ENCODE peak calls at places on chromosome 14, in eight cellular contexts. F, N, X, I, P, U, G and S are unnamed samples.
A peak's percentile ranks its signal among the peaks of the same experiment; 100 is the strongest.

GRCh38 chr14:72611506-72611905 is 282.4 kb downstream of the DPF3 start:
- DNase-seq in F (no peak), N (no peak), X (no peak), I (no peak), P (no peak), U (no peak), G (no peak), S (no peak)

GRCh38 chr14:85257287-85257686 is 272.7 kb upstream of the FLRT2 start:
- DNase-seq in F (no peak), N (no peak), X (no peak), I (no peak), P (no peak), U (no peak), G (no peak), S (no peak)

GRCh38 chr14:74921987-74922751 is 891 bp downstream of the RPS6KL1 start:
- DNase-seq in F (no peak), N (no peak), X (no peak), I (no peak), P (no peak), U (no peak), G (no peak), S (no peak)

GRCh38 chr14:100282766-100283419 is 23.4 kb downstream of the SLC25A29 start:
- DNase-seq in F (no peak), N (no peak), X (no peak), I (peak; percentile 23), P (no peak), U (no peak), G (no peak), S (no peak)

GRCh38 chr14:72609205-72609916 is 284.5 kb downstream of the DPF3 start:
- DNase-seq in F (no peak), N (no peak), X (no peak), I (no peak), P (no peak), U (no peak), G (no peak), S (no peak)

GRCh38 chr14:69539631-69540410 is 34.9 kb downstream of the CCDC177 start:
- DNase-seq in F (no peak), N (peak; percentile 15), X (peak; percentile 61), I (no peak), P (peak; percentile 74), U (no peak), G (no peak), S (peak; percentile 17)

GRCh38 chr14:23057757-23058653 is 685 bp upstream of the CDH24 start:
- DNase-seq in F (peak; percentile 94), N (peak; percentile 73), X (peak; percentile 89), I (peak; percentile 92), P (peak; percentile 90), U (peak; percentile 86), G (peak; percentile 85), S (peak; percentile 92)

GRCh38 chr14:23160924-23161522 is 22.4 kb downstream of the SLC7A8 start:
- DNase-seq in F (peak; percentile 85), N (peak; percentile 86), X (peak; percentile 94), I (peak; percentile 79), P (no peak), U (no peak), G (peak; percentile 35), S (peak; percentile 62)

GRCh38 chr14:94051115-94051514 is 25.0 kb downstream of the OTUB2 start:
- DNase-seq in F (peak; percentile 12), N (peak; percentile 63), X (no peak), I (no peak), P (no peak), U (peak; percentile 46), G (peak; percentile 84), S (peak; percentile 84)

GRCh38 chr14:57122129-57122528 is 146.6 kb downstream of the EXOC5 start:
- DNase-seq in F (no peak), N (no peak), X (no peak), I (no peak), P (no peak), U (no peak), G (no peak), S (no peak)

GRCh38 chr14:104966261-104967143 is 11.7 kb downstream of the AHNAK2 start:
- DNase-seq in F (no peak), N (no peak), X (no peak), I (peak; percentile 39), P (peak; percentile 44), U (no peak), G (no peak), S (no peak)

GRCh38 chr14:91754819-91755218 is 22.9 kb upstream of the CATSPERB start:
- DNase-seq in F (no peak), N (no peak), X (no peak), I (no peak), P (no peak), U (no peak), G (no peak), S (no peak)

GRCh38 chr14:85453401-85453800 is 76.5 kb upstream of the FLRT2 start:
- DNase-seq in F (no peak), N (no peak), X (no peak), I (no peak), P (no peak), U (no peak), G (no peak), S (no peak)

GRCh38 chr14:44803239-44803905 is 158.4 kb downstream of the KLHL28 start:
- DNase-seq in F (peak; percentile 40), N (peak; percentile 56), X (peak; percentile 2), I (no peak), P (no peak), U (no peak), G (no peak), S (no peak)

GRCh38 chr14:91554535-91555332 is 44.6 kb upstream of the PPP4R3A start:
- DNase-seq in F (no peak), N (no peak), X (no peak), I (no peak), P (peak; percentile 85), U (no peak), G (no peak), S (no peak)

GRCh38 chr14:88023658-88024187 is 18.8 kb downstream of the GPR65 start:
- DNase-seq in F (peak; percentile 21), N (no peak), X (no peak), I (no peak), P (no peak), U (no peak), G (no peak), S (no peak)

GRCh38 chr14:37114039-37114438 is 58.4 kb downstream of the SLC25A21 start:
- DNase-seq in F (no peak), N (peak; percentile 70), X (no peak), I (no peak), P (no peak), U (no peak), G (no peak), S (no peak)

GRCh38 chr14:68598621-68599447 is 194.0 kb downstream of the ZFP36L1 start:
- DNase-seq in F (no peak), N (peak; percentile 96), X (peak; percentile 75), I (peak; percentile 71), P (peak; percentile 75), U (peak; percentile 71), G (no peak), S (peak; percentile 74)

GRCh38 chr14:105098316-105098715 is 33.1 kb upstream of the GPR132 start:
- DNase-seq in F (no peak), N (no peak), X (no peak), I (no peak), P (no peak), U (no peak), G (no peak), S (no peak)

GRCh38 chr14:104112113-104112505 is 26.3 kb upstream of the KIF26A start:
- DNase-seq in F (no peak), N (no peak), X (no peak), I (no peak), P (peak; percentile 31), U (peak; percentile 4), G (no peak), S (no peak)

DNA sequence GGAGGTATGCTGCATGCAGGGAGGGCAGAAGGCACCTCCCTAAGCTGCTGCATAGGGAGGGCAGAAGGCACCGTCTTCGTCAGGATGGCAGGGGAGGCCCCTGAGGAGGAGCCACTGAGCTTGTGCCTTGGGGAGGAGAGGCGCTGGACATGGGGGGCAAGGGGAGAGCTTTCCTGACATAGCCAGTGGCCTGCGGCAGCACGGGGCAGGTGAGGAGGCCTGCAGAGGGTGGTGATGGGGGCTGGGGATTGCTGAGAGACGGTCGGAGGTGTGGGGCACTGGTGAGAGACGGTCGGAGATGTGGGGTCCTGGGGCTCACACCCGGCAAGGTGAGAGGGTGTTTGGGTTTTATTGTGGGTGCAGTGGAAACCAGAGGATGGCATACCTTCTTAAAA is 10.4 kb upstream of the BDKRB2 start:
- DNase-seq in F (no peak), N (no peak), X (no peak), I (no peak), P (no peak), U (no peak), G (no peak), S (no peak)
- H3K27me3 ChIP-seq in F (peaks cover 38% of the 10 kb centered on the region), N (no peaks in the 10 kb centered on the region), X (peaks cover under 1% of the 10 kb centered on the region), I (peaks cover 3% of the 10 kb centered on the region), P (no peaks in the 10 kb centered on the region), U (peaks cover 80% of the 10 kb centered on the region), G (no peaks in the 10 kb centered on the region), S (no peaks in the 10 kb centered on the region)

GRCh38 chr14:54803396-54803795 is 99.2 kb downstream of the GCH1 start:
- DNase-seq in F (no peak), N (no peak), X (no peak), I (no peak), P (no peak), U (no peak), G (no peak), S (no peak)

GRCh38 chr14:54805080-54805479 is 97.5 kb downstream of the GCH1 start:
- DNase-seq in F (no peak), N (no peak), X (no peak), I (no peak), P (no peak), U (no peak), G (no peak), S (no peak)

GRCh38 chr14:54803926-54804719 is 98.5 kb downstream of the GCH1 start:
- DNase-seq in F (no peak), N (no peak), X (no peak), I (no peak), P (no peak), U (no peak), G (no peak), S (no peak)

GRCh38 chr14:54805521-54806322 is 96.9 kb downstream of the GCH1 start:
- DNase-seq in F (peak; percentile 86), N (peak; percentile 65), X (peak; percentile 64), I (peak; percentile 92), P (peak; percentile 84), U (peak; percentile 80), G (peak; percentile 84), S (peak; percentile 89)

GRCh38 chr14:54804720-54805060 is 97.9 kb downstream of the GCH1 start:
- DNase-seq in F (no peak), N (no peak), X (no peak), I (no peak), P (no peak), U (no peak), G (no peak), S (no peak)
- H3K27me3 ChIP-seq in F (peaks cover 8% of the 10 kb centered on the region), N (peaks cover 3% of the 10 kb centered on the region), X (peaks cover 12% of the 10 kb centered on the region), I (no peaks in the 10 kb centered on the region), P (no peaks in the 10 kb centered on the region), U (no peaks in the 10 kb centered on the region), G (no peaks in the 10 kb centered on the region), S (no peaks in the 10 kb centered on the region)

GRCh38 chr14:24356208-24356607 is 11.8 kb upstream of the NFATC4 start:
- DNase-seq in F (no peak), N (no peak), X (no peak), I (no peak), P (no peak), U (no peak), G (no peak), S (no peak)
- H3K27me3 ChIP-seq in F (no peaks in the 10 kb centered on the region), N (no peaks in the 10 kb centered on the region), X (no peaks in the 10 kb centered on the region), I (peaks cover 35% of the 10 kb centered on the region), P (no peaks in the 10 kb centered on the region), U (peaks cover 29% of the 10 kb centered on the region), G (no peaks in the 10 kb centered on the region), S (no peaks in the 10 kb centered on the region)

GRCh38 chr14:52315355-52315718 is 1.2 kb downstream of the PTGER2 start:
- DNase-seq in F (no peak), N (no peak), X (peak; percentile 76), I (no peak), P (no peak), U (no peak), G (no peak), S (no peak)
- H3K27me3 ChIP-seq in F (peaks cover 24% of the 10 kb centered on the region), N (no peaks in the 10 kb centered on the region), X (no peaks in the 10 kb centered on the region), I (peaks cover 40% of the 10 kb centered on the region), P (peaks cover 13% of the 10 kb centered on the region), U (peaks cover 71% of the 10 kb centered on the region), G (no peaks in the 10 kb centered on the region), S (no peaks in the 10 kb centered on the region)